ENCODE peak calls at places on chromosomes 7 and 10, in five cellular contexts. X is LoVo; M is stimulated activated CD4-positive, alpha-beta T cell treated with anti-CD3 and anti-CD28 coated beads, Interleukin-12 subunit alpha, Interleukin-12 subunit beta, amount 100 ng/mL, for 24 hours; Z is NCI-H1436; I is activated CD4-positive, alpha-beta T cell treated with anti-CD3 and anti-CD28 coated beads for 48 hours. K is an unnamed sample.

GRCh38 chr7:5388905-5389433 is 34.7 kb downstream of the TNRC18 start:
- DNase-seq in X (no peak), M (no peak), Z (no peak), I (no peak), K (no peak)

GRCh38 chr10:31619410-31620095 is 300.5 kb downstream of the ZEB1 start:
- DNase-seq in X (no peak), M (no peak), Z (no peak), I (no peak), K (no peak)

GRCh38 chr7:54542920-54543539 is 855 bp downstream of the VSTM2A start:
- DNase-seq in X (peak; percentile 9), M (no peak), Z (no peak), I (no peak), K (peak; percentile 63)

GRCh38 chr7:158891922-158892321 is 35.6 kb downstream of the DYNC2I1 start:
- DNase-seq in X (no peak), M (no peak), Z (no peak), I (no peak), K (peak; percentile 37)

GRCh38 chr10:79446451-79447020 is 1.1 kb upstream of the ZCCHC24 start:
- DNase-seq in X (no peak), M (no peak), Z (no peak), I (no peak), K (no peak)

GRCh38 chr10:97676770-97677581 is 10.1 kb downstream of the AVPI1 start:
- DNase-seq in X (peak; percentile 47), M (no peak), Z (peak; percentile 74), I (peak; percentile 50), K (peak; percentile 17)

GRCh38 chr7:53811555-53812079 is 730.6 kb upstream of the VSTM2A start:
- DNase-seq in X (no peak), M (no peak), Z (no peak), I (peak; percentile 7), K (peak; percentile 53)

GRCh38 chr7:130379019-130379418 is 1.3 kb upstream of the CPA1 start:
- DNase-seq in X (no peak), M (no peak), Z (no peak), I (no peak), K (no peak)

GRCh38 chr7:44377681-44378421 is 52.5 kb upstream of the CAMK2B start:
- DNase-seq in X (no peak), M (no peak), Z (no peak), I (no peak), K (no peak)

GRCh38 chr10:88386204-88386877 is 196.8 kb downstream of the RNLS start:
- DNase-seq in X (peak; percentile 75), M (no peak), Z (no peak), I (no peak), K (no peak)

GRCh38 chr7:1361016-1361755 is 98.1 kb downstream of the MICALL2 start:
- DNase-seq in X (no peak), M (no peak), Z (no peak), I (no peak), K (no peak)

GRCh38 chr7:138259675-138260074 is 183.4 kb downstream of the AKR1D1 start:
- DNase-seq in X (no peak), M (no peak), Z (no peak), I (no peak), K (no peak)

GRCh38 chr10:68897336-68897741 is 3.8 kb upstream of the DDX50 start:
- DNase-seq in X (peak; percentile 66), M (no peak), Z (peak; percentile 70), I (peak; percentile 44), K (peak; percentile 44)

GRCh38 chr10:32995751-32996150 is 37.7 kb upstream of the ITGB1 start:
- DNase-seq in X (no peak), M (no peak), Z (no peak), I (no peak), K (no peak)

GRCh38 chr7:74026406-74027123 is 1.4 kb upstream of the ELN start:
- DNase-seq in X (peak; percentile 71), M (peak; percentile 40), Z (peak; percentile 34), I (peak; percentile 76), K (no peak)

GRCh38 chr10:1198453-1199344 is 142.5 kb downstream of the WDR37 start:
- DNase-seq in X (no peak), M (no peak), Z (peak; percentile 38), I (no peak), K (no peak)

GRCh38 chr7:34096135-34096775 is 190.9 kb downstream of the BMPER start:
- DNase-seq in X (no peak), M (no peak), Z (no peak), I (no peak), K (no peak)

GRCh38 chr7:3533040-3533439 is 232.0 kb downstream of the SDK1 start:
- DNase-seq in X (no peak), M (no peak), Z (no peak), I (no peak), K (no peak)

GRCh38 chr7:22452142-22452763 is 47.7 kb downstream of the STEAP1B start:
- DNase-seq in X (peak; percentile 37), M (no peak), Z (no peak), I (peak; percentile 70), K (no peak)

GRCh38 chr10:49116509-49117365 is 1.4 kb upstream of the VSTM4 start:
- DNase-seq in X (no peak), M (no peak), Z (no peak), I (no peak), K (no peak)

GRCh38 chr10:72045586-72045985 is 42.8 kb downstream of the SPOCK2 start:
- DNase-seq in X (no peak), M (no peak), Z (no peak), I (no peak), K (no peak)

GRCh38 chr10:16367899-16368298 is 68.9 kb upstream of the PTER start:
- DNase-seq in X (no peak), M (no peak), Z (no peak), I (no peak), K (no peak)

GRCh38 chr10:30170146-30170545 is 110.8 kb upstream of the JCAD start:
- DNase-seq in X (no peak), M (no peak), Z (no peak), I (no peak), K (no peak)

GRCh38 chr10:31099101-31099500 is 67.4 kb upstream of the ZNF438 start:
- DNase-seq in X (no peak), M (no peak), Z (no peak), I (no peak), K (no peak)

GRCh38 chr7:51009716-51010496 is 227.2 kb upstream of the GRB10 start:
- DNase-seq in X (peak; percentile 48), M (no peak), Z (no peak), I (no peak), K (no peak)

GRCh38 chr10:129275886-129276285 is 191.2 kb upstream of the MGMT start:
- DNase-seq in X (no peak), M (no peak), Z (no peak), I (no peak), K (no peak)

GRCh38 chr10:3848005-3848767 is 63.2 kb upstream of the KLF6 start:
- DNase-seq in X (no peak), M (no peak), Z (no peak), I (no peak), K (no peak)

GRCh38 chr10:1100691-1101368 is 44.6 kb downstream of the WDR37 start:
- DNase-seq in X (no peak), M (no peak), Z (no peak), I (no peak), K (no peak)

GRCh38 chr10:61900829-61901783 is at the start of gene ARID5B:
- DNase-seq in X (peak; percentile 75), M (no peak), Z (peak; percentile 36), I (peak; percentile 67), K (peak; percentile 63)

GRCh38 chr10:12606461-12606860 is 257.1 kb downstream of the CAMK1D start:
- DNase-seq in X (no peak), M (no peak), Z (peak; percentile 8), I (no peak), K (no peak)

GRCh38 chr10:100364735-100365391 is 17.8 kb downstream of the SCD start:
- DNase-seq in X (peak; percentile 89), M (no peak), Z (peak; percentile 39), I (no peak), K (peak; percentile 95)

GRCh38 chr7:112346381-112347060 is 103.7 kb upstream of the IFRD1 start:
- DNase-seq in X (no peak), M (no peak), Z (no peak), I (no peak), K (no peak)

GRCh38 chr7:47576031-47576908 is 5.6 kb downstream of the TNS3 start:
- DNase-seq in X (peak; percentile 94), M (no peak), Z (no peak), I (no peak), K (peak; percentile 73)

GRCh38 chr7:19754521-19755116 is 18.8 kb downstream of the TMEM196 start:
- DNase-seq in X (peak; percentile 42), M (no peak), Z (peak; percentile 25), I (no peak), K (peak; percentile 25)

GRCh38 chr7:11127112-11127785 is 153.6 kb downstream of the PHF14 start:
- DNase-seq in X (no peak), M (no peak), Z (no peak), I (no peak), K (no peak)

GRCh38 chr7:139118803-139119485 is 9.4 kb upstream of the ZC3HAV1 start:
- DNase-seq in X (no peak), M (no peak), Z (no peak), I (peak; percentile 50), K (no peak)

K was measured in LNCaP clone FGC.